ENCODE peak calls at places on chromosomes 16 and 17, in six cellular contexts. C, M, D, R, A and N are unnamed samples.

GRCh38 chr17:74767111-74767516 is 9.0 kb downstream of the NAT9 start:
- DNase-seq in C (peak), M (no peak), D (no peak), R (no peak), A (no peak), N (no peak)

GRCh38 chr17:40109471-40109824 is 9.1 kb upstream of the NR1D1 start:
- DNase-seq in C (no peak), M (no peak), D (peak), R (no peak), A (peak), N (no peak)

GRCh38 chr17:2040942-2041560 is 771 bp upstream of the OVCA2 start:
- DNase-seq in C (no peak), M (no peak), D (no peak), R (peak), A (no peak), N (no peak)

GRCh38 chr16:81635336-81635947 is 143.6 kb upstream of the PLCG2 start:
- DNase-seq in C (no peak), M (no peak), D (no peak), R (no peak), A (no peak), N (no peak)

GRCh38 chr17:40953876-40954275 is 12.9 kb downstream of the KRT39 start:
- DNase-seq in C (no peak), M (no peak), D (no peak), R (peak), A (peak), N (peak)

GRCh38 chr17:59154335-59154720 is 658 bp downstream of the SKA2 start:
- DNase-seq in C (peak), M (peak), D (peak), R (peak), A (peak), N (no peak)

GRCh38 chr17:48994548-48995331 is 2.4 kb upstream of the IGF2BP1 start:
- DNase-seq in C (no peak), M (no peak), D (no peak), R (no peak), A (no peak), N (no peak)

GRCh38 chr16:80852261-80852872 is 48.0 kb upstream of the CDYL2 start:
- DNase-seq in C (no peak), M (no peak), D (peak), R (peak), A (peak), N (peak)

GRCh38 chr16:73019456-73020362 is 28.2 kb downstream of the ZFHX3 start:
- DNase-seq in C (no peak), M (peak), D (no peak), R (peak), A (peak), N (peak)

GRCh38 chr17:66787914-66788313 is 47.0 kb upstream of the CACNG5 start:
- DNase-seq in C (no peak), M (no peak), D (no peak), R (no peak), A (no peak), N (no peak)

GRCh38 chr17:57284583-57284982 is 28.3 kb downstream of the MSI2 start:
- DNase-seq in C (no peak), M (no peak), D (peak), R (no peak), A (no peak), N (no peak)

GRCh38 chr17:10646393-10646990 is 10.6 kb downstream of the MYH3 start:
- DNase-seq in C (peak), M (peak), D (peak), R (peak), A (peak), N (peak)

GRCh38 chr17:76612977-76613851 is 27.6 kb upstream of the ST6GALNAC2 start:
- DNase-seq in C (no peak), M (no peak), D (no peak), R (no peak), A (no peak), N (no peak)

GRCh38 chr17:79949646-79950292 is 85.9 kb downstream of the TBC1D16 start:
- DNase-seq in C (no peak), M (peak), D (no peak), R (peak), A (no peak), N (no peak)

GRCh38 chr16:50747206-50747956 is 5.5 kb downstream of the CYLD start:
- DNase-seq in C (no peak), M (no peak), D (peak), R (peak), A (peak), N (peak)

GRCh38 chr17:4086041-4086483 is 56.8 kb downstream of the ZZEF1 start:
- DNase-seq in C (no peak), M (no peak), D (no peak), R (no peak), A (no peak), N (no peak)

GRCh38 chr17:48610282-48611211 is at the start of gene HOXB7:
- DNase-seq in C (no peak), M (peak), D (peak), R (peak), A (peak), N (peak)

GRCh38 chr17:41666708-41667279 is 21.9 kb upstream of the EIF1 start:
- DNase-seq in C (peak), M (peak), D (peak), R (peak), A (peak), N (peak)

GRCh38 chr16:2808181-2808580 is 8.9 kb upstream of the PRSS21 start:
- DNase-seq in C (no peak), M (no peak), D (no peak), R (no peak), A (no peak), N (no peak)

GRCh38 chr16:85571813-85572619 is 41.1 kb upstream of the GSE1 start:
- DNase-seq in C (no peak), M (no peak), D (peak), R (no peak), A (no peak), N (no peak)

GRCh38 chr16:49756971-49757743 is 98.8 kb downstream of the ZNF423 start:
- DNase-seq in C (no peak), M (no peak), D (no peak), R (peak), A (peak), N (peak)